ENCODE peak calls at places on chromosomes 7 and 10, in seven cellular contexts. P is GM04504; J is fibroblast of mammary gland; W is CD8-positive, alpha-beta memory T cell; U is amniotic epithelial cell; E is GM19239; I is Ammon's horn. K is an unnamed sample.

GRCh38 chr10:44196008-44196320 is 188.9 kb downstream of the CXCL12 start:
- DNase-seq in P (no peak), J (no peak), W (no peak), U (no peak), E (no peak), I (no peak), K (no peak)

GRCh38 chr7:39509441-39509840 is 56.8 kb upstream of the YAE1 start:
- DNase-seq in P (no peak), J (no peak), W (no peak), U (no peak), E (no peak), I (no peak), K (no peak)

GRCh38 chr7:86600506-86601290 is 43.0 kb upstream of the GRM3 start:
- DNase-seq in P (no peak), J (no peak), W (no peak), U (no peak), E (no peak), I (peak), K (no peak)

GRCh38 chr7:119935418-119936025 is 337.5 kb upstream of the KCND2 start:
- DNase-seq in P (no peak), J (peak), W (no peak), U (peak), E (no peak), I (peak), K (peak)

GRCh38 chr10:129921065-129921670 is 42.9 kb downstream of the EBF3 start:
- DNase-seq in P (no peak), J (no peak), W (no peak), U (no peak), E (no peak), I (no peak), K (no peak)

GRCh38 chr7:920351-921070 is 34.0 kb downstream of the ADAP1 start:
- DNase-seq in P (no peak), J (no peak), W (peak), U (no peak), E (no peak), I (no peak), K (no peak)

GRCh38 chr10:93999401-93999851 is 5.7 kb downstream of the PLCE1 start:
- DNase-seq in P (peak), J (peak), W (no peak), U (peak), E (no peak), I (no peak), K (no peak)

GRCh38 chr7:14201353-14201752 is 211.9 kb upstream of the ETV1 start:
- DNase-seq in P (no peak), J (no peak), W (no peak), U (no peak), E (no peak), I (no peak), K (no peak)

GRCh38 chr10:130463104-130463875 is 327.1 kb downstream of the GLRX3 start:
- DNase-seq in P (no peak), J (no peak), W (no peak), U (no peak), E (no peak), I (no peak), K (no peak)

GRCh38 chr7:27424749-27425148 is 182.1 kb downstream of the EVX1 start:
- DNase-seq in P (no peak), J (peak), W (no peak), U (no peak), E (no peak), I (no peak), K (no peak)

GRCh38 chr10:76774987-76775603 is 862.5 kb downstream of the KCNMA1 start:
- DNase-seq in P (no peak), J (no peak), W (no peak), U (no peak), E (no peak), I (no peak), K (no peak)

GRCh38 chr7:33880787-33881186 is 24.6 kb upstream of the BMPER start:
- DNase-seq in P (no peak), J (peak), W (no peak), U (no peak), E (no peak), I (no peak), K (no peak)

GRCh38 chr10:45438457-45439090 is 64.6 kb downstream of the ALOX5 start:
- DNase-seq in P (no peak), J (no peak), W (no peak), U (no peak), E (no peak), I (no peak), K (no peak)

GRCh38 chr10:43226441-43226840 is 40.4 kb downstream of the RASGEF1A start:
- DNase-seq in P (no peak), J (no peak), W (no peak), U (no peak), E (no peak), I (no peak), K (no peak)

GRCh38 chr10:126518186-126519080 is 130.2 kb upstream of the ADAM12 start:
- DNase-seq in P (no peak), J (no peak), W (no peak), U (no peak), E (no peak), I (no peak), K (no peak)

GRCh38 chr7:149245244-149245643 is 5.8 kb downstream of the ZNF212 start:
- DNase-seq in P (no peak), J (peak), W (no peak), U (no peak), E (no peak), I (no peak), K (no peak)

GRCh38 chr7:21364838-21365267 is 63.0 kb upstream of the SP4 start:
- DNase-seq in P (no peak), J (no peak), W (no peak), U (no peak), E (no peak), I (no peak), K (no peak)

GRCh38 chr7:123608991-123609882 is 7.6 kb downstream of the ASB15 start:
- DNase-seq in P (no peak), J (no peak), W (no peak), U (no peak), E (no peak), I (no peak), K (no peak)

GRCh38 chr10:13773496-13774170 is 186.9 kb downstream of the PRPF18 start:
- DNase-seq in P (no peak), J (peak), W (no peak), U (no peak), E (no peak), I (no peak), K (no peak)

GRCh38 chr10:103079100-103079499 is 114.0 kb downstream of the NT5C2 start:
- DNase-seq in P (no peak), J (no peak), W (no peak), U (no peak), E (no peak), I (no peak), K (no peak)

GRCh38 chr10:43263551-43264323 is 3.1 kb downstream of the RASGEF1A start:
- DNase-seq in P (no peak), J (no peak), W (no peak), U (no peak), E (no peak), I (no peak), K (no peak)

GRCh38 chr10:21722209-21722608 is 188.2 kb downstream of the MLLT10 start:
- DNase-seq in P (no peak), J (no peak), W (no peak), U (no peak), E (no peak), I (no peak), K (no peak)

GRCh38 chr7:21361413-21362130 is 66.3 kb upstream of the SP4 start:
- DNase-seq in P (no peak), J (no peak), W (no peak), U (peak), E (no peak), I (no peak), K (no peak)